ENCODE peak calls at places on chromosomes 5 and 9, in seven cellular contexts. A, Y, V, D, U, P and H are unnamed samples.

GRCh38 chr9:22342489-22343217 is 104.0 kb upstream of the DMRTA1 start:
- DNase-seq in A (no peak), D (peak), P (no peak), Y (no peak), U (no peak), V (no peak), H (no peak)

GRCh38 chr9:135961277-135961705 is at the start of gene UBAC1:
- DNase-seq in V (peak), Y (peak), P (peak), A (peak), U (peak), D (peak), H (peak)

GRCh38 chr5:37722236-37723146 is 117.3 kb downstream of the GDNF start:
- DNase-seq in V (no peak), A (peak), D (peak), Y (no peak), P (no peak), U (peak), H (peak)

GRCh38 chr5:170389250-170389902 is at the start of gene KCNMB1:
- DNase-seq in U (peak), Y (no peak), V (no peak), P (no peak), A (no peak), D (no peak), H (no peak)

GRCh38 chr5:40847525-40847924 is 6.4 kb downstream of the CARD6 start:
- DNase-seq in Y (no peak), A (no peak), P (no peak), D (no peak), V (no peak), U (no peak), H (no peak)

GRCh38 chr5:177369050-177369912 is 11.6 kb downstream of the RGS14 start:
- DNase-seq in D (peak), U (peak), A (peak), Y (no peak), V (no peak), P (no peak), H (no peak)

GRCh38 chr9:115689331-115689730 is 464.3 kb upstream of the PAPPA start:
- DNase-seq in P (no peak), D (no peak), A (no peak), V (no peak), Y (no peak), U (no peak), H (no peak)

GRCh38 chr5:154168395-154168794 is 22.1 kb upstream of the GALNT10 start:
- DNase-seq in Y (no peak), A (no peak), D (peak), U (peak), V (no peak), P (no peak), H (no peak)

GRCh38 chr9:129476821-129477611 is 143.9 kb downstream of the C9orf50 start:
- DNase-seq in V (no peak), D (peak), P (no peak), Y (no peak), A (no peak), U (no peak), H (no peak)